ENCODE peak calls at places on chromosome 6, in four cellular contexts. S is pancreas; V is CD8-positive, alpha-beta T cell; N is H9. E is an unnamed sample.

GRCh38 chr6:45677381-45677992 is 299.8 kb upstream of the SUPT3H start:
- DNase-seq in S (no peak), V (peak; percentile 53), N (no peak), E (no peak)

GRCh38 chr6:88380083-88380482 is 213.9 kb upstream of the CNR1 start:
- DNase-seq in S (no peak), V (no peak), N (no peak), E (peak; percentile 19)

GRCh38 chr6:43838276-43839036 is 68.4 kb downstream of the VEGFA start:
- DNase-seq in S (peak; percentile 57), V (no peak), N (peak; percentile 56), E (peak; percentile 28)

GRCh38 chr6:72724545-72724944 is 102.7 kb downstream of the KCNQ5 start:
- DNase-seq in S (no peak), V (no peak), N (no peak), E (no peak)

GRCh38 chr6:10478187-10479040 is 42.7 kb upstream of the GCNT2 start:
- DNase-seq in S (no peak), V (no peak), N (no peak), E (no peak)

GRCh38 chr6:163782436-163783003 is 368.0 kb downstream of the QKI start:
- DNase-seq in S (no peak), V (no peak), N (peak; percentile 42), E (no peak)

GRCh38 chr6:117653949-117654348 is 21.3 kb upstream of the NUS1 start:
- DNase-seq in S (no peak), V (no peak), N (no peak), E (no peak)

GRCh38 chr6:24440897-24441598 is 38.3 kb downstream of the MRS2 start:
- DNase-seq in S (no peak), V (no peak), N (no peak), E (no peak)

GRCh38 chr6:152897807-152898399 is 84.9 kb downstream of the FBXO5 start:
- DNase-seq in S (peak; percentile 71), V (peak; percentile 61), N (peak; percentile 88), E (no peak)

GRCh38 chr6:50062051-50062450 is 12.3 kb upstream of the DEFB112 start:
- DNase-seq in S (no peak), V (no peak), N (peak; percentile 29), E (no peak)

GRCh38 chr6:36730424-36731380 is 33.1 kb downstream of the RAB44 start:
- DNase-seq in S (no peak), V (no peak), N (no peak), E (no peak)

GRCh38 chr6:14383393-14384174 is 266.0 kb downstream of the CD83 start:
- DNase-seq in S (no peak), V (no peak), N (no peak), E (no peak)

GRCh38 chr6:133991096-133991593 is 38.1 kb downstream of the TBPL1 start:
- DNase-seq in S (no peak), V (no peak), N (no peak), E (no peak)

GRCh38 chr6:169695131-169695530 is 6.7 kb downstream of the WDR27 start:
- DNase-seq in S (no peak), V (no peak), N (no peak), E (no peak)

GRCh38 chr6:111747791-111748190 is 125.5 kb downstream of the FYN start:
- DNase-seq in S (no peak), V (no peak), N (no peak), E (no peak)

GRCh38 chr6:117206951-117207687 is 58.2 kb upstream of the VGLL2 start:
- DNase-seq in S (no peak), V (no peak), N (no peak), E (no peak)

GRCh38 chr6:41708856-41709255 is 26.6 kb downstream of the TFEB start:
- DNase-seq in S (no peak), V (no peak), N (no peak), E (no peak)
- H3K4me1 ChIP-seq in S (peaks cover 26% of the 10 kb centered on the region), V (peaks cover 31% of the 10 kb centered on the region), N (no peaks in the 10 kb centered on the region), E (peaks cover 77% of the 10 kb centered on the region)

DNA sequence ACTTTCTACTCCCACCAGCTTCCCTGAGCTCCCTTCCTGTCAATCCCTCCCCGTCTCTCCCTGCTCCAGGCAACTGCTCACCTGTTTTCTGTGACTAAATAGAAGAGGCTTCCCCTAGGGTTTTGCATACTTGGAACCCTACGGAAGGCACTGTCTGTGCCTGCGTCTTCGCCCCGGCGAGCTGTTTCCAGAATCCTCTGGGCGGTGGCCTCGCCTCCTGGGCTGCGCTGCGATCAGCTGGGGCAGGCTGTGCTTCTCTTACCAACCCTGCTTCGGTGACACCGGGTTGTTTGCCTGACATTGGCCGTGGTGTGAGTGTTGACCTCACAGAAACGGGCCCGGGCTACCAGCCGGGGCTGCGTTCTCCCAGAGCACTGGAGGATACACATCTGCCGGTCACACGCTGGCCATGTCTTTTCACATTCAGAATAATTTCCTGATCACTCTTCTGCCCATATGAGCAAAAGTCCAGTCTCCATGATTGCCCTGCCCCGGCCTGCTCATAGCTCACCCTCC is 29.4 kb upstream of the CCR6 start:
- DNase-seq in S (no peak), V (no peak), N (no peak), E (no peak)
- H3K4me1 ChIP-seq in S (no peaks in the 10 kb centered on the region), V (peaks cover 52% of the 10 kb centered on the region), N (no peaks in the 10 kb centered on the region), E (no peaks in the 10 kb centered on the region)

DNA sequence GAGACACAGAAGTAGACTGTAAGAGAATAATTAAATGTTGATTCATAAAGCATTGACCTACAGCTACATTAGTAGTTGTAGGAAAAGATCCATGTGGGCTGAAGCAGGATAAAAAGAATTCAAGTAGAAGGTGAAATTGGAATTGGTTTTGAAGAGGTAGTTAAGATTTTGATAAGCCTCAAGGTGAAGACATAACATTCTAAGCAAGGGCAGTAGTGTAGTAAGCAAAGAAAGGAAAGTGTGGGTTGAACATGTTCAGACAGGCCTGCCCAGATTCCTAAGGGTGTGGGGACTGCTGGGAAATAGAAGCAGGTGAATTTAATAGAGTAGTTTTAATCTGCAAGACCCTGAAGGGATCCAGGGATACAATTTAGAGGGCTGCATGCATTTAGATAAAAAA is 19.0 kb downstream of the TAB2 start:
- DNase-seq in S (no peak), V (no peak), N (no peak), E (no peak)
- H3K4me1 ChIP-seq in S (peaks cover 30% of the 10 kb centered on the region), V (peaks cover 64% of the 10 kb centered on the region), N (peaks cover 2% of the 10 kb centered on the region), E (peaks cover 63% of the 10 kb centered on the region)

GRCh38 chr6:109304284-109305015 is 77.8 kb downstream of the CD164 start:
- DNase-seq in S (no peak), V (no peak), N (no peak), E (no peak)
- H3K4me1 ChIP-seq in S (peaks cover 10% of the 10 kb centered on the region), V (no peaks in the 10 kb centered on the region), N (no peaks in the 10 kb centered on the region), E (no peaks in the 10 kb centered on the region)

GRCh38 chr6:83758533-83758932 is 49.6 kb upstream of the SNAP91 start:
- DNase-seq in S (no peak), V (no peak), N (no peak), E (no peak)

GRCh38 chr6:83756565-83756964 is 47.7 kb upstream of the SNAP91 start:
- DNase-seq in S (no peak), V (no peak), N (no peak), E (no peak)

GRCh38 chr6:83757021-83757420 is 48.1 kb upstream of the SNAP91 start:
- DNase-seq in S (no peak), V (no peak), N (no peak), E (no peak)
- H3K4me1 ChIP-seq in S (no peaks in the 10 kb centered on the region), V (no peaks in the 10 kb centered on the region), N (no peaks in the 10 kb centered on the region), E (no peaks in the 10 kb centered on the region)

GRCh38 chr6:167109661-167110060 is 13.2 kb upstream of the CCR6 start:
- DNase-seq in S (no peak), V (no peak), N (no peak), E (no peak)

GRCh38 chr6:167113047-167113446 is 9.8 kb upstream of the CCR6 start:
- DNase-seq in S (no peak), V (no peak), N (no peak), E (no peak)

GRCh38 chr6:167112421-167112820 is 10.5 kb upstream of the CCR6 start:
- DNase-seq in S (no peak), V (no peak), N (no peak), E (no peak)

GRCh38 chr6:167113935-167114910 is 8.7 kb upstream of the CCR6 start:
- DNase-seq in S (no peak), V (no peak), N (no peak), E (no peak)

GRCh38 chr6:167111597-167111996 is 11.3 kb upstream of the CCR6 start:
- DNase-seq in S (no peak), V (no peak), N (no peak), E (no peak)
- H3K4me1 ChIP-seq in S (no peaks in the 10 kb centered on the region), V (no peaks in the 10 kb centered on the region), N (no peaks in the 10 kb centered on the region), E (no peaks in the 10 kb centered on the region)

GRCh38 chr6:168469198-168469943 is 28.4 kb downstream of the SMOC2 start:
- DNase-seq in S (no peak), V (no peak), N (no peak), E (peak; percentile 47)
- H3K4me1 ChIP-seq in S (no peaks in the 10 kb centered on the region), V (no peaks in the 10 kb centered on the region), N (no peaks in the 10 kb centered on the region), E (no peaks in the 10 kb centered on the region)

GRCh38 chr6:150258381-150258780 is 110.4 kb upstream of the IYD start:
- DNase-seq in S (no peak), V (no peak), N (no peak), E (no peak)
- H3K4me1 ChIP-seq in S (no peaks in the 10 kb centered on the region), V (no peaks in the 10 kb centered on the region), N (peaks cover 2% of the 10 kb centered on the region), E (no peaks in the 10 kb centered on the region)

GRCh38 chr6:137218917-137219663 is at the start of gene IFNGR1:
- DNase-seq in S (peak; percentile 98), V (peak; percentile 97), N (peak; percentile 95), E (peak; percentile 95)

GRCh38 chr6:137217801-137218472 is 1.2 kb downstream of the IFNGR1 start:
- DNase-seq in S (no peak), V (no peak), N (no peak), E (peak; percentile 34)

GRCh38 chr6:137216106-137216505 is 3.1 kb downstream of the IFNGR1 start:
- DNase-seq in S (no peak), V (no peak), N (no peak), E (no peak)

GRCh38 chr6:137218473-137218916 is 690 bp downstream of the IFNGR1 start:
- DNase-seq in S (no peak), V (peak; percentile 44), N (no peak), E (peak; percentile 59)

GRCh38 chr6:137216875-137217553 is 2.2 kb downstream of the IFNGR1 start:
- DNase-seq in S (no peak), V (no peak), N (no peak), E (no peak)
- H3K4me1 ChIP-seq in S (peaks cover 13% of the 10 kb centered on the region), V (peaks cover 33% of the 10 kb centered on the region), N (peaks cover 3% of the 10 kb centered on the region), E (peaks cover 33% of the 10 kb centered on the region)

E was measured in tibial nerve.